ENCODE peak calls at places on chromosome 14, in ten cellular contexts. R is NCI-H748 treated with DMSO at 0.1 percent for 48 hours; Z is heart left ventricle; Q is HTR-8/SVneo; P is substantia nigra; G is activated T-cell treated with anti-CD3 and anti-CD28 coated beads for 48 hours; V is kidney tubule cell; H is neuronal stem cell; J is stimulated activated CD8-positive, alpha-beta memory T cell treated with anti-CD3 and anti-CD28 coated beads, Interleukin-4, amount 100 ng/mL, for 24 hours; I is NCI-H345. U is an unnamed sample.

GRCh38 chr14:36585100-36585499 is 2.7 kb upstream of the NKX2-8 start:
- DNase-seq in R (peak; percentile 3), Z (no peak), Q (no peak), P (no peak), G (no peak), V (no peak), H (no peak), J (no peak), I (peak; percentile 92), U (no peak)

GRCh38 chr14:70045715-70046535 is 142.8 kb downstream of the SLC8A3 start:
- DNase-seq in R (peak; percentile 72), Z (peak; percentile 71), Q (peak; percentile 75), P (peak; percentile 11), G (peak; percentile 6), V (peak; percentile 81), H (peak; percentile 55), J (no peak), I (peak; percentile 69), U (peak; percentile 66)

GRCh38 chr14:50425816-50426215 is 29.1 kb upstream of the CDKL1 start:
- DNase-seq in R (no peak), Z (no peak), Q (peak; percentile 23), P (no peak), G (no peak), V (peak; percentile 18), H (no peak), J (no peak), I (no peak), U (no peak)

GRCh38 chr14:59303216-59303615 is 114.7 kb downstream of the DAAM1 start:
- DNase-seq in R (no peak), Z (no peak), Q (peak; percentile 48), P (no peak), G (no peak), V (peak; percentile 48), H (no peak), J (no peak), I (no peak), U (no peak)

GRCh38 chr14:86321151-86321550 is 791.2 kb downstream of the FLRT2 start:
- DNase-seq in R (peak; percentile 23), Z (no peak), Q (no peak), P (no peak), G (no peak), V (peak; percentile 7), H (no peak), J (no peak), I (no peak), U (no peak)

GRCh38 chr14:105468621-105469241 is 5.9 kb upstream of the CRIP2 start:
- DNase-seq in R (no peak), Z (peak; percentile 82), Q (no peak), P (no peak), G (no peak), V (no peak), H (no peak), J (no peak), I (no peak), U (peak; percentile 58)

GRCh38 chr14:69658664-69659261 is 47.4 kb downstream of the SUSD6 start:
- DNase-seq in R (no peak), Z (no peak), Q (no peak), P (no peak), G (no peak), V (peak; percentile 75), H (no peak), J (no peak), I (no peak), U (no peak)

GRCh38 chr14:35879141-35879648 is 53.1 kb downstream of the BRMS1L start:
- DNase-seq in R (no peak), Z (no peak), Q (no peak), P (no peak), G (no peak), V (no peak), H (no peak), J (no peak), I (no peak), U (no peak)

GRCh38 chr14:93114068-93114710 is 1.5 kb downstream of the ITPK1 start:
- DNase-seq in R (no peak), Z (no peak), Q (no peak), P (no peak), G (no peak), V (peak; percentile 13), H (peak; percentile 11), J (no peak), I (peak; percentile 48), U (no peak)

GRCh38 chr14:34629657-34630529 is at the start of gene SNX6:
- DNase-seq in R (peak; percentile 42), Z (peak; percentile 90), Q (peak; percentile 95), P (peak; percentile 69), G (peak; percentile 78), V (peak; percentile 82), H (peak; percentile 75), J (peak; percentile 76), I (peak; percentile 91), U (peak; percentile 92)

GRCh38 chr14:49461529-49462401 is 124.4 kb downstream of the RPS29 start:
- DNase-seq in R (peak; percentile 76), Z (no peak), Q (peak; percentile 20), P (no peak), G (peak; percentile 12), V (peak; percentile 79), H (peak; percentile 15), J (peak; percentile 4), I (peak; percentile 47), U (peak; percentile 46)

GRCh38 chr14:68569970-68570409 is 222.9 kb downstream of the ZFP36L1 start:
- DNase-seq in R (no peak), Z (no peak), Q (no peak), P (no peak), G (no peak), V (no peak), H (no peak), J (no peak), I (no peak), U (peak; percentile 44)

GRCh38 chr14:32201816-32202467 is at the start of gene RNU6-7:
- DNase-seq in R (peak; percentile 40), Z (peak; percentile 24), Q (no peak), P (no peak), G (peak; percentile 16), V (peak; percentile 52), H (peak; percentile 66), J (peak; percentile 2), I (peak; percentile 78), U (no peak)

GRCh38 chr14:22112004-22112403 is 438.4 kb upstream of the OR4E1 start:
- DNase-seq in R (no peak), Z (no peak), Q (no peak), P (no peak), G (no peak), V (peak; percentile 27), H (no peak), J (peak; percentile 14), I (no peak), U (no peak)

U was measured in midbrain.